ENCODE peak calls at places on chromosomes 7 and 10, in four cellular contexts. Z is GM23248, M is mammary epithelial cell, G is mesendoderm. I is an unnamed sample. For H3K4me1 and H3K79me2, the result is how much of the 10 kb centered on the place peaks cover.

GRCh38 chr10:75426880-75427279 is 4.5 kb upstream of the LRMDA start:
- DNase-seq in G (no peak), Z (no peak), M (no peak), I (no peak)

GRCh38 chr7:17706734-17707133 is 233.6 kb downstream of the SNX13 start:
- DNase-seq in G (peak), M (peak), Z (peak), I (peak)

GRCh38 chr10:600876-601275 is 88.6 kb downstream of the DIP2C start:
- DNase-seq in Z (no peak), M (no peak), G (no peak), I (no peak)

GRCh38 chr10:86599729-86600128 is 54.6 kb upstream of the OPN4 start:
- DNase-seq in Z (no peak), M (no peak), G (peak), I (peak)

GRCh38 chr10:90125966-90126600 is 424.7 kb downstream of the KIF20B start:
- DNase-seq in Z (no peak), M (peak), G (no peak), I (no peak)

GRCh38 chr7:36129048-36129534 is 24.0 kb upstream of the EEPD1 start:
- DNase-seq in G (no peak), M (no peak), Z (peak), I (no peak)

GRCh38 chr10:15211464-15211979 is 43.0 kb upstream of the NMT2 start:
- DNase-seq in M (peak), G (no peak), Z (peak), I (no peak)

GRCh38 chr10:24363070-24363469 is 154.1 kb downstream of the KIAA1217 start:
- DNase-seq in Z (peak), G (no peak), M (peak), I (no peak)

GRCh38 chr7:1848013-1848640 is 178.1 kb downstream of the ELFN1 start:
- DNase-seq in G (no peak), Z (no peak), M (no peak), I (no peak)

GRCh38 chr7:20172736-20173334 is 44.3 kb downstream of the MACC1 start:
- DNase-seq in G (peak), Z (peak), M (peak), I (peak)

GRCh38 chr7:1671876-1672451 is 1.9 kb downstream of the ELFN1 start:
- DNase-seq in G (no peak), Z (no peak), M (no peak), I (no peak)

GRCh38 chr10:35643151-35643975 is 1.3 kb upstream of the FZD8 start:
- DNase-seq in Z (peak), G (peak), M (no peak), I (no peak)

GRCh38 chr10:11407939-11408338 is 203.5 kb downstream of the USP6NL start:
- DNase-seq in G (no peak), Z (no peak), M (no peak), I (no peak)

GRCh38 chr7:134174797-134175261 is 47.7 kb downstream of the LRGUK start:
- DNase-seq in Z (peak), M (peak), G (peak), I (no peak)

GRCh38 chr10:19825690-19826089 is 9.5 kb downstream of the PLXDC2 start:
- DNase-seq in M (no peak), Z (no peak), G (no peak), I (no peak)

GRCh38 chr7:77348371-77348813 is 67.8 kb downstream of the GSAP start:
- DNase-seq in M (peak), G (peak), Z (peak), I (no peak)

GRCh38 chr10:116132716-116133420 is 140.1 kb downstream of the GFRA1 start:
- DNase-seq in M (no peak), G (no peak), Z (no peak), I (no peak)

GRCh38 chr7:116511552-116512523 is 12.3 kb downstream of the CAV2 start:
- DNase-seq in G (no peak), M (peak), Z (peak), I (peak)

GRCh38 chr7:16918288-16918895 is 36.6 kb upstream of the AGR3 start:
- DNase-seq in G (peak), Z (peak), M (peak), I (peak)

GRCh38 chr7:2930310-2931033 is 86.4 kb upstream of the GNA12 start:
- DNase-seq in G (no peak), M (no peak), Z (no peak), I (no peak)

GRCh38 chr10:31947144-31947926 is 18.7 kb upstream of the ARHGAP12 start:
- DNase-seq in G (peak), M (peak), Z (peak), I (no peak)

GRCh38 chr10:31942892-31943291 is 14.3 kb upstream of the ARHGAP12 start:
- DNase-seq in M (no peak), G (no peak), Z (no peak), I (no peak)

GRCh38 chr10:31948021-31948420 is 19.4 kb upstream of the ARHGAP12 start:
- DNase-seq in G (no peak), M (no peak), Z (no peak), I (no peak)

GRCh38 chr10:31944071-31944433 is 15.4 kb upstream of the ARHGAP12 start:
- DNase-seq in Z (no peak), G (no peak), M (no peak), I (no peak)

DNA sequence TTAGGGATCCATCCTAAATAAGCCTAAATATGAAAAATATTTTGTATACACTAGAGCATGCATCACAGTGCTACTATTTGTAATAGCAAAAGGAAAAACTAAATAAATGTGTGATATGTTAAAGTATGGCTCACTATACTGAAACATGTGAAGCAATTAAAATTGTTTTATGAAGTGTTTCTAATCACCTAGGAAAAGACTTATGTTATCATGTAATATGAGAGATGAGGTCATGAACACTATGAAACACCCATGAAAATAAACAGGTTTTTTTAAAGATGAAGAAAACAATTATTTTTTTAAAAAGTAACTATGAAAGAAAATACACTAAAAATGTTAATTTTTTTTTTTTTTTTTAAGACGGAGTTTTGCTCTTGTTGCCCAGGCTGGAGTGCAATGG is 16.8 kb upstream of the ARHGAP12 start:
- DNase-seq in Z (no peak), G (no peak), M (no peak), I (no peak)
- H3K4me1 ChIP-seq in Z (under half), G (under half), M (under half), I (under half)

GRCh38 chr10:71233491-71233892 is 21.1 kb downstream of the UNC5B start:
- DNase-seq in Z (no peak), M (no peak), G (peak), I (no peak)

GRCh38 chr10:71236286-71236685 is 23.9 kb downstream of the UNC5B start:
- DNase-seq in G (peak), Z (no peak), M (no peak), I (no peak)

GRCh38 chr10:71235808-71236207 is 23.4 kb downstream of the UNC5B start:
- DNase-seq in G (no peak), Z (no peak), M (no peak), I (no peak)

GRCh38 chr10:71234017-71234894 is 21.9 kb downstream of the UNC5B start:
- DNase-seq in G (peak), M (no peak), Z (no peak), I (no peak)

DNA sequence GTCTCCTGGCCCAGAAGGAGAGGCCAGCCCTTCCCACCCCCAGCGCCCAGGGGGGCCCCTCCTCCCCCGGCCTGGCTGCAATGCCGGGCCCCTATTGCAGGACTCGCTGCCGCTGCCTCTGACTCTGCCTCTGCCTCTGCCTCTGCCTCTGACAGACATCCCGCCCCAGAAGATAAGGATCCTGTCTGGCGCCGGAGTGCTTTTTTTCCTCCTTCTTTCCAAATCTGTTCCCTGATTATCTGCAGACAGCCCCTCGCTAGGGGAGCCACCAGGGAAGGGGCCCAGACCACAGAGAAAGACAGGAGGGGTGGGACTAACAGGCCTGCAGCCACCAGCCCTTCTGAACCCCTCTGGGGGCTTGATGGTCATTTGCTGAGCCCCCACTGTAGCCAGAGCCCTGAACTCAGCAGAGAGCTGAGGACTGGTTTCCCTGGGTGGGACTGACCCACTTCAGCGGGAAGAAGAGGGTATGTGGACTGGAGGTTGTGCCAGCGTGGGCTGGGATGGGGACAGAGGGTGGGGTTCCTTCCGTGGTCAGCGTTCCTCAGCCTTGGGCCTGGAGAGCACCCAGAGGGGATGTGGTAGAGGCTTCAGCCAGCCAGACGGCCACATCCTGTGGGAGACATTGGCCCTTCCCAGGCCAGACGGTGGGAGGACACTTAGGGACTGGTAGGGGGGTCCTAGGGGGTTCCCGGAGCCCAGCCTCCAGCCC is 22.8 kb downstream of the UNC5B start:
- DNase-seq in M (no peak), G (peak), Z (peak), I (no peak)
- H3K27ac ChIP-seq in M (no peak), G (peak), Z (peak), I (no peak)

DNA sequence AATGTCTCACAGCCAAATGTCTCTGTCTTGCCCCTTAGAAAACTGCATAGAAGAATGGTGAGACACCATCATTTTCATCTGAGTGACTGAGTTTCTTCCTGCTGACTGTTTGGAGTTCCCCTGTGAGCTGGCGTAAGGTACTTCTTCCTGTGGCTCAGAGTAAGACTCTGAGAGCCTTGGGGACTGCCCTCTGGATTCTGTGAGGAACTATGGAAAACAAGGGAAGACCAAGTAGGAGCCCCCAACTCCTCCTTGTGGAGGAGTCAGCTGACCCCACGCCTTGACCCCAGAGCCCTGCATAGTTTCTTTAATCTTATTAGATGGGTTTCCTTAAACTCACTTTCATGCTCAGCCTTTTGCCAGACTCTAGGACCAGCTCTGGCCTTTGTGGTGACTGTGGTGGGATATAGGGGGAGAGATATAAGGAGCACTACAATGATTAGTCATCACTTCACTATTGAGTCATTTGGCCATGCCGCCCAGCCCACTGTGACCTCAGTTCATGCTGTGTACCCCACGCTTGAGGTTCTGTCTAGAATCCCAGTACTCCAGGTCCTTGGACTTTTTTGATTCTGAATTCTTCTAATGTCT is 51.8 kb upstream of the FAM133B start:
- DNase-seq in G (no peak), M (peak), Z (peak), I (no peak)
- H3K79me2 ChIP-seq in G (under half), M (half or more), Z (half or more), I (under half)

GRCh38 chr7:144565586-144565985 is 162.1 kb upstream of the NOBOX start:
- DNase-seq in G (no peak), M (no peak), Z (no peak), I (no peak)
- H3K4me1 ChIP-seq in G (under half), M (under half), Z (under half), I (under half)

DNA sequence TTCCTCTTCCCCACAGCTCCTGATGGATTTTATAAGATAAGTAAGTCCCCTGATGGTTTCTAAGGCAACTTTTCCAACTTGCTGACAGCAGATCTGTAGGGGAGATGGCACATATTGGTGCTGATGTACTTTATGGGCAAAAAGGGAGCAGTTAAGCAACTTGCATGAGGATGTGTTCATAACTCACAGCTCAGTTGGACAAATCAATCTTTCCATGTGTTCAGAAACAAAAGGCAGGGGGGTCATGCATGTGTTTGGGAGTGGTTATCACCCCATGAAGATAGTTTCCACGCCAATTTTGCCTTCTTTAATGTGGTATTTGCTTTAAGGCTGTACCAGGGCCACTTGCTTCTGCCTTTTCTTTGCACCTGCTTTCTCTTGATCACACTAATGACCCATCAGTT is 6.1 kb downstream of the RBM20 start:
- DNase-seq in Z (no peak), M (no peak), G (no peak), I (no peak)
- H3K27ac ChIP-seq in Z (no peak), M (no peak), G (no peak), I (no peak)

DNA sequence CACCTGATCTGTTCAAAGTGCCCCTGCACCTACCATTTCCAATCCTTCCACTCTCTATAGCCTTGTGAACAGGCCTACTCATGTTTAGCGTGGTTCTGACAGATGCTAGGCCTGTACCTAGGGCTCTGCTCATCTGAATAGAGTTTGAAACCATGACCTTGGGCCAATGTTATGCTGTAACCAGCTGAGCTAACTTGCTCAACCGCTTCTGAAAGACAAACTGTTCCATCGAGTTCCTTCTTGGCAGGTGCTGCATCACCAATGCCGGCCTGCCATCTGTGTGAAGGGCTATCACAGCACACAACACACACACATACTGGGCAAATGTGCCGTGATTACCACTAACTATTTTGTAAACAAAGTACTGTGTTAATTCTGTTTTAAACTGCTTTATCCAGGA is 419.0 kb upstream of the GALNT17 start:
- DNase-seq in G (no peak), Z (no peak), M (no peak), I (no peak)
- H3K79me2 ChIP-seq in G (under half), Z (half or more), M (half or more), I (half or more)

GRCh38 chr10:114073787-114074186 is 30.1 kb downstream of the ADRB1 start:
- DNase-seq in G (no peak), M (no peak), Z (no peak), I (no peak)

GRCh38 chr10:114064151-114065045 is 20.7 kb downstream of the ADRB1 start:
- DNase-seq in M (no peak), Z (no peak), G (no peak), I (no peak)

GRCh38 chr10:114070710-114071109 is 27.0 kb downstream of the ADRB1 start:
- DNase-seq in Z (no peak), M (no peak), G (no peak), I (no peak)

GRCh38 chr10:114071188-114071587 is 27.5 kb downstream of the ADRB1 start:
- DNase-seq in G (no peak), M (no peak), Z (no peak), I (no peak)

DNA sequence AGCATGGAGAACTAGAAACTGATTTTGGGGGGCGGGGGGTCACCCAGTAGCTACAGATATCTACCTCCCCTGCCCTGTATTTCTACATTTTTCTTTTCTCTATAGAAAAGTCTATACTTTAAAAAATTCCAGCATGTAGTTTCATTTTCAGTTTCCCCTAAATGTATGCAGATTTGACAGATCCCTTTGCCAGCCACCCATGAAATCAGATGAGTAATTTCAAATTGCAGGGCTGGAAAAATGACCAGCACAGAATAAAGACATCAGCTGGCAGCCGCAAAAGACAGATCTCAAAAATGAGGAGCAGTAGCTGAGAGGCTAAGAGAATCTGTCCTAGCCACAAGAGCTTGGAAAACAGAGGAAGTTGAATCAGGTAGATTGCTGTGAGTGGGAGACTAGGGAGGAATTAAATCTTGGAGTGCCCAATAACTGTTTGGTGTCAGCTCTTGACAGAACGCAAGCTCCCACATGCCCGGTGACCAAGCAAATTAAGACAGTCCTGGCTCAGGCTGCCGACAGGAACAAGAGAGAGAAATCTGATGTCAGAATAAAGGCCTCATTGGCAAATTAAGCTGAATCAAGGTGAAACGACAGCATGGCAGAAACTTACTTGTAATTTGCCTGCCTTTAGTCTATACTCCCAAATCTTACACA is 24.5 kb downstream of the ADRB1 start:
- DNase-seq in M (peak), G (no peak), Z (peak), I (no peak)
- H3K4me1 ChIP-seq in M (under half), G (under half), Z (under half), I (under half)

GRCh38 chr7:142579946-142580345 is 169.3 kb upstream of the PRSS1 start:
- DNase-seq in Z (no peak), M (no peak), G (no peak), I (no peak)
- H3K27ac ChIP-seq in Z (no peak), M (no peak), G (no peak), I (no peak)

GRCh38 chr7:105210721-105211205 is 178.0 kb downstream of the SRPK2 start:
- DNase-seq in G (peak), M (no peak), Z (no peak), I (no peak)

GRCh38 chr7:105215821-105216220 is 172.9 kb downstream of the SRPK2 start:
- DNase-seq in M (no peak), Z (no peak), G (no peak), I (no peak)

GRCh38 chr7:105215182-105215581 is 173.5 kb downstream of the SRPK2 start:
- DNase-seq in Z (no peak), G (no peak), M (no peak), I (no peak)

GRCh38 chr7:105212236-105212635 is 176.5 kb downstream of the SRPK2 start:
- DNase-seq in G (no peak), M (no peak), Z (no peak), I (no peak)

DNA sequence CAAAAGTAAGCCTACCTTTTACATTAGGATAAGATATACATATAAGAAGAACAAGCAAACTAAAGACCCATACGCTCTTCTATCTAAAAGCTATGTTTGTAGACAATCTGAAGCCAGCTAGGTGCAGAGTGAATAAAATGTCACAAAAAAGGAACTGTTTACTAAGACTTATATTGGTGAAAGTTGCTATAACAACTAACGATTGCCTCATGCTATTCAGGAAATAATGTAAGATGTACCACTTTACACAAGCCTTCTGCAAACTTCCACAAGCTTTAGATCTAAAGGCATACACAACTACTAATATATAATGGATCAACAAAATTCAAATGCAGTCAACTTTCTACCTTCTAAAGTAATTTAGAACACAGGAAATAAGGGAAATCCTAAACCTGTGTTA is 175.1 kb downstream of the SRPK2 start:
- DNase-seq in Z (no peak), G (no peak), M (no peak), I (no peak)
- H3K79me2 ChIP-seq in Z (half or more), G (under half), M (half or more), I (under half)

DNA sequence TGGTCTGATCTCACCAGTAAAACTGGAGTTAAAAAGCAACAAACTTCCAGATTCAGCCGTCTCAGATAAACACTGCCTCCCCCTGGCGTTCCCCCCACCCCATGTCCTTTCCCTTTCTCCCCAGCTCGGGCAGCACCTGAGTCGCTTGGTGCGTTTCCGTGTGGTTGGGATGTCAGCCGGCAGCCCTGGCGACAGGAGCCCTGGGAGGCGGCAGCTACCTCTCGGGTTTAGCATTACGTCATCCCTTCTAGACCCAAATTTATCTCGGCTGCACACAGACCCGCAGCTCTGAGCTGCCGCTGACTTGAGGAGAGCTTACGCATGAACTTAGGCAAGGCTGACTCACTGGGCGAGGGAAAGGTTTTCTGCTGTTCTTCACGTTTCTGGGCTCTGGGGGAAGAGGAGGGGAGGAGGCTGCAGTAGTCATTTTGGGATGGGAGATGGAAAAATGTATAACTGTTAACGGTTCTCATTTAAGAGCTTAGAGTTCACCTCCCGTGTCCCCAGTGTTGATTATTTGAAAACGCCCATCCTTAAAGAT is 14.4 kb downstream of the MXI1 start:
- DNase-seq in G (peak), M (peak), Z (peak), I (peak)
- H3K4me1 ChIP-seq in G (under half), M (under half), Z (under half), I (under half)

I was measured in Karpas-422.